ENCODE peak calls at places on chromosomes 1 and 21, in seven cellular contexts. One of them, this sample, is unnamed.

GRCh38 chr1:193794239-193794638 is 607.8 kb upstream of the B3GALT2 start:
- DNase-seq in lower lobe of right lung: no peak
- DNase-seq in body of pancreas: no peak
- DNase-seq in uterus: no peak
- DNase-seq in heart left ventricle: no peak
- DNase-seq in psoas muscle: no peak
- DNase-seq in transverse colon: no peak
- DNase-seq in this sample: no peak

GRCh38 chr21:40386301-40386911 is 460.6 kb downstream of the DSCAM start:
- DNase-seq in body of pancreas: peak; percentile 79
- DNase-seq in uterus: no peak
- DNase-seq in transverse colon: peak; percentile 34
- DNase-seq in psoas muscle: peak; percentile 57
- DNase-seq in heart left ventricle: peak; percentile 33
- DNase-seq in lower lobe of right lung: peak; percentile 67
- DNase-seq in this sample: peak; percentile 18

GRCh38 chr21:42939581-42940413 is 14.4 kb upstream of the ERVH48-1 start:
- DNase-seq in heart left ventricle: peak; percentile 80
- DNase-seq in body of pancreas: peak; percentile 84
- DNase-seq in psoas muscle: peak; percentile 77
- DNase-seq in lower lobe of right lung: no peak
- DNase-seq in uterus: peak; percentile 95
- DNase-seq in transverse colon: peak; percentile 73
- DNase-seq in this sample: peak; percentile 98

GRCh38 chr1:14880456-14881316 is 272.9 kb upstream of the TMEM51 start:
- DNase-seq in heart left ventricle: no peak
- DNase-seq in body of pancreas: peak; percentile 71
- DNase-seq in transverse colon: no peak
- DNase-seq in uterus: no peak
- DNase-seq in psoas muscle: no peak
- DNase-seq in lower lobe of right lung: no peak
- DNase-seq in this sample: peak; percentile 82

GRCh38 chr1:209589440-209589839 is 5.9 kb downstream of the CAMK1G start:
- DNase-seq in transverse colon: no peak
- DNase-seq in heart left ventricle: no peak
- DNase-seq in lower lobe of right lung: no peak
- DNase-seq in uterus: no peak
- DNase-seq in body of pancreas: no peak
- DNase-seq in psoas muscle: no peak
- DNase-seq in this sample: no peak

GRCh38 chr1:180586671-180587155 is 27.9 kb downstream of the OVAAL start:
- DNase-seq in lower lobe of right lung: no peak
- DNase-seq in uterus: no peak
- DNase-seq in transverse colon: no peak
- DNase-seq in psoas muscle: no peak
- DNase-seq in body of pancreas: peak; percentile 89
- DNase-seq in heart left ventricle: no peak
- DNase-seq in this sample: peak; percentile 94

GRCh38 chr1:84412316-84412942 is 14.1 kb downstream of the DNASE2B start:
- DNase-seq in body of pancreas: no peak
- DNase-seq in psoas muscle: no peak
- DNase-seq in uterus: no peak
- DNase-seq in heart left ventricle: no peak
- DNase-seq in transverse colon: no peak
- DNase-seq in lower lobe of right lung: no peak
- DNase-seq in this sample: no peak

GRCh38 chr1:204630460-204630905 is 55.1 kb downstream of the LRRN2 start:
- DNase-seq in uterus: no peak
- DNase-seq in heart left ventricle: no peak
- DNase-seq in psoas muscle: no peak
- DNase-seq in transverse colon: no peak
- DNase-seq in body of pancreas: no peak
- DNase-seq in lower lobe of right lung: no peak
- DNase-seq in this sample: no peak

GRCh38 chr1:186225089-186225488 is 150.0 kb downstream of the TPR start:
- DNase-seq in transverse colon: no peak
- DNase-seq in psoas muscle: no peak
- DNase-seq in uterus: no peak
- DNase-seq in body of pancreas: no peak
- DNase-seq in lower lobe of right lung: no peak
- DNase-seq in heart left ventricle: no peak
- DNase-seq in this sample: no peak

GRCh38 chr1:38803647-38804046 is 55.9 kb downstream of the RRAGC start:
- DNase-seq in heart left ventricle: no peak
- DNase-seq in body of pancreas: no peak
- DNase-seq in lower lobe of right lung: no peak
- DNase-seq in uterus: no peak
- DNase-seq in psoas muscle: no peak
- DNase-seq in transverse colon: no peak
- DNase-seq in this sample: peak; percentile 3

GRCh38 chr1:218400624-218401023 is 55.5 kb downstream of the TGFB2 start:
- DNase-seq in psoas muscle: no peak
- DNase-seq in uterus: no peak
- DNase-seq in transverse colon: no peak
- DNase-seq in heart left ventricle: no peak
- DNase-seq in lower lobe of right lung: no peak
- DNase-seq in body of pancreas: no peak
- DNase-seq in this sample: no peak

GRCh38 chr1:7535016-7535415 is 236.1 kb upstream of the VAMP3 start:
- DNase-seq in lower lobe of right lung: no peak
- DNase-seq in uterus: no peak
- DNase-seq in transverse colon: no peak
- DNase-seq in body of pancreas: no peak
- DNase-seq in heart left ventricle: no peak
- DNase-seq in psoas muscle: peak; percentile 23
- DNase-seq in this sample: no peak

GRCh38 chr1:96416111-96416595 is 305.4 kb upstream of the PTBP2 start:
- DNase-seq in transverse colon: peak; percentile 9
- DNase-seq in uterus: peak; percentile 16
- DNase-seq in heart left ventricle: peak; percentile 17
- DNase-seq in body of pancreas: no peak
- DNase-seq in psoas muscle: peak; percentile 39
- DNase-seq in lower lobe of right lung: no peak
- DNase-seq in this sample: peak; percentile 29

GRCh38 chr1:41738475-41738874 is 180.2 kb downstream of the HIVEP3 start:
- DNase-seq in transverse colon: no peak
- DNase-seq in heart left ventricle: no peak
- DNase-seq in body of pancreas: no peak
- DNase-seq in uterus: no peak
- DNase-seq in lower lobe of right lung: no peak
- DNase-seq in psoas muscle: no peak
- DNase-seq in this sample: no peak

GRCh38 chr1:35535243-35535642 is 22.0 kb downstream of the KIAA0319L start:
- DNase-seq in psoas muscle: no peak
- DNase-seq in uterus: no peak
- DNase-seq in heart left ventricle: no peak
- DNase-seq in body of pancreas: no peak
- DNase-seq in transverse colon: no peak
- DNase-seq in lower lobe of right lung: no peak
- DNase-seq in this sample: no peak

GRCh38 chr1:31795801-31796621 is 19.8 kb downstream of the SPOCD1 start:
- DNase-seq in uterus: no peak
- DNase-seq in heart left ventricle: peak; percentile 38
- DNase-seq in transverse colon: peak; percentile 10
- DNase-seq in psoas muscle: peak; percentile 44
- DNase-seq in lower lobe of right lung: peak; percentile 33
- DNase-seq in body of pancreas: no peak
- DNase-seq in this sample: peak; percentile 29

GRCh38 chr1:173302366-173302765 is 95.2 kb upstream of the TNFSF4 start:
- DNase-seq in transverse colon: no peak
- DNase-seq in heart left ventricle: no peak
- DNase-seq in body of pancreas: no peak
- DNase-seq in psoas muscle: no peak
- DNase-seq in lower lobe of right lung: no peak
- DNase-seq in uterus: no peak
- DNase-seq in this sample: no peak

GRCh38 chr1:65056866-65057265 is 90.5 kb upstream of the JAK1 start:
- DNase-seq in psoas muscle: no peak
- DNase-seq in lower lobe of right lung: no peak
- DNase-seq in uterus: no peak
- DNase-seq in body of pancreas: no peak
- DNase-seq in heart left ventricle: no peak
- DNase-seq in transverse colon: no peak
- DNase-seq in this sample: no peak

GRCh38 chr1:3282186-3282585 is 172.3 kb upstream of the ARHGEF16 start:
- DNase-seq in heart left ventricle: no peak
- DNase-seq in uterus: no peak
- DNase-seq in transverse colon: no peak
- DNase-seq in lower lobe of right lung: no peak
- DNase-seq in psoas muscle: no peak
- DNase-seq in body of pancreas: no peak
- DNase-seq in this sample: no peak

GRCh38 chr1:1876335-1876935 is 14.5 kb downstream of the GNB1 start:
- DNase-seq in transverse colon: no peak
- DNase-seq in psoas muscle: no peak
- DNase-seq in uterus: no peak
- DNase-seq in body of pancreas: no peak
- DNase-seq in heart left ventricle: no peak
- DNase-seq in lower lobe of right lung: no peak
- DNase-seq in this sample: no peak

GRCh38 chr1:248886237-248886895 is 19.7 kb upstream of the PGBD2 start:
- DNase-seq in body of pancreas: no peak
- DNase-seq in uterus: no peak
- DNase-seq in heart left ventricle: no peak
- DNase-seq in lower lobe of right lung: no peak
- DNase-seq in psoas muscle: no peak
- DNase-seq in transverse colon: no peak
- DNase-seq in this sample: no peak

GRCh38 chr1:63915121-63915520 is 141.3 kb downstream of the ROR1 start:
- DNase-seq in psoas muscle: no peak
- DNase-seq in heart left ventricle: no peak
- DNase-seq in body of pancreas: no peak
- DNase-seq in lower lobe of right lung: no peak
- DNase-seq in uterus: no peak
- DNase-seq in transverse colon: no peak
- DNase-seq in this sample: peak; percentile 8

GRCh38 chr1:63914241-63914640 is 140.4 kb downstream of the ROR1 start:
- DNase-seq in transverse colon: no peak
- DNase-seq in uterus: no peak
- DNase-seq in heart left ventricle: no peak
- DNase-seq in body of pancreas: peak; percentile 30
- DNase-seq in lower lobe of right lung: no peak
- DNase-seq in psoas muscle: no peak
- DNase-seq in this sample: peak; percentile 17

GRCh38 chr1:63916485-63917360 is 142.9 kb downstream of the ROR1 start:
- DNase-seq in psoas muscle: no peak
- DNase-seq in transverse colon: no peak
- DNase-seq in body of pancreas: peak; percentile 78
- DNase-seq in uterus: no peak
- DNase-seq in heart left ventricle: no peak
- DNase-seq in lower lobe of right lung: no peak
- DNase-seq in this sample: no peak

GRCh38 chr1:63913533-63913932 is 139.7 kb downstream of the ROR1 start:
- DNase-seq in transverse colon: no peak
- DNase-seq in body of pancreas: no peak
- DNase-seq in lower lobe of right lung: no peak
- DNase-seq in psoas muscle: no peak
- DNase-seq in heart left ventricle: no peak
- DNase-seq in uterus: no peak
- DNase-seq in this sample: no peak

DNA sequence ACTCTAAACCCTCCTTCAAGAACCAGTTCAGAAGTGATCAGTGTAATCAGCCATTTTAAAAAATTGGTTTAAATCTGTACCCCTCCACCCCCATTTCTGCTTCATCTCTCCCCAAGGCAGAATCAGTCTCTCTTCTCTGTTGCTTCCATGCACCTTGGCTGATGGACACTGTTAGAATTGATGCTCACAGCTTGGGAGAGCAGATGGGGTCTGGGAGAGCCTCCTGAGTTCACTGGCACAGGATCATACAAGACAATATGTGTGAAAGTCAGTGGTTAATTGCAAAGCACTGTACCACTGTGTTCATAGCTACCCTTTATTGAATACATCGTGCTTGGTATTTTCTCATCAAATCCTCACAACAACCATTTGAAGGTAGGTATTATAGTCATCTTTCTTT is 140.9 kb downstream of the ROR1 start:
- DNase-seq in transverse colon: no peak
- DNase-seq in uterus: no peak
- DNase-seq in heart left ventricle: no peak
- DNase-seq in lower lobe of right lung: no peak
- DNase-seq in body of pancreas: no peak
- DNase-seq in psoas muscle: no peak
- DNase-seq in this sample: no peak
- H3K4me3 ChIP-seq in transverse colon: no peak overlapping the region
- H3K4me3 ChIP-seq in uterus: no peak overlapping the region
- H3K4me3 ChIP-seq in heart left ventricle: no peak overlapping the region
- H3K4me3 ChIP-seq in lower lobe of right lung: no peak overlapping the region
- H3K4me3 ChIP-seq in body of pancreas: no peak overlapping the region
- H3K4me3 ChIP-seq in psoas muscle: no peak overlapping the region
- H3K4me3 ChIP-seq in this sample: no peak overlapping the region

DNA sequence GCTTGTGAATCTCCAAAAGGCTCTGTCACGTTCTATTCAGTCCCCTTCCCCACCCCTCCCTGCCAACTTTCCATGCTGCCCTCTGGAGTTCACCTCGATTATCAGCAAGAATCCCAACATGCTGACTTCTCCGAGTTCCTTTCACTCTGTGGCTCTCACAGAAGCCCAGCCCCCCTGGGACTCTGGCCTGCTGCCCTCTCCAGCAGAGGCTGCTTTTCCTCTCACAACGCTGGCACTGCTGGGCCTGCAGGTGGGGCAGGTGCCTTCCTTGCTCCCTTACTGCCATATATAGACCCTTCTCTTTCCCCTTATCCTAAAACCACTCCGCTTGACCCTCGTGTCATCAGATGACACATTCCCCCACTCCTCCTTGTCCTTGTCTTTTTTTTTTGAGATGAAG is 10.2 kb upstream of the RNF186 start:
- DNase-seq in body of pancreas: peak; percentile 94
- DNase-seq in psoas muscle: no peak
- DNase-seq in uterus: no peak
- DNase-seq in heart left ventricle: no peak
- DNase-seq in lower lobe of right lung: no peak
- DNase-seq in transverse colon: no peak
- DNase-seq in this sample: no peak
- TF ChIP-seq CTCF in body of pancreas: peak; percentile 11
- TF ChIP-seq CTCF in psoas muscle: no peak
- TF ChIP-seq CTCF in uterus: no peak
- TF ChIP-seq CTCF in heart left ventricle: no peak
- TF ChIP-seq CTCF in lower lobe of right lung: no peak
- TF ChIP-seq CTCF in transverse colon: no peak
- TF ChIP-seq CTCF in this sample: no peak

DNA sequence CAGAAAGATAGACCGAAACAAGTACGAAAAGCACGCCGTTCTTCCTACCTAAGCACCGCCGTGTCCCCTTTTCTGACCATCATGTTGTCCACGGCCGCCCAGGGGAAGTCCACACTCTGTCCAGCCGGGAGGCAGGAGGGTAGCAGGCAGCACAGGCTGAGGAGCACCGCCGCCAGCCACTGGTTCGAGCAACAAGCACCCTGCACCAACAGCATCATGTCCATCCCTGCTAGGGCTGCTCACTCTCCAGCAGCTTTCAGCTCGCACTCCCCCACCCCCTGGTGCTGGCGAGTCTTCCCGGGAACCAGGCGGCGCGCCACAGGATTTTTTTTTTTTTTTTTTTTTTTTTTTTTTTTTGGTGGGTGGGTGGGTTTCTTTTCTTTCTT is at the start of gene NEGR1:
- DNase-seq in heart left ventricle: peak; percentile 22
- DNase-seq in lower lobe of right lung: peak; percentile 60
- DNase-seq in psoas muscle: peak; percentile 78
- DNase-seq in uterus: peak; percentile 49
- DNase-seq in transverse colon: peak; percentile 35
- DNase-seq in body of pancreas: peak; percentile 41
- DNase-seq in this sample: peak; percentile 4
- H3K4me3 ChIP-seq in heart left ventricle: peak within 1 kb of the TSS; percentile 80
- H3K4me3 ChIP-seq in lower lobe of right lung: peak within 1 kb of the TSS; percentile 75
- H3K4me3 ChIP-seq in psoas muscle: peak within 1 kb of the TSS; percentile 81
- H3K4me3 ChIP-seq in uterus: peak within 1 kb of the TSS; percentile 65
- H3K4me3 ChIP-seq in transverse colon: peak within 1 kb of the TSS; percentile 60
- H3K4me3 ChIP-seq in body of pancreas: peak within 1 kb of the TSS; percentile 47
- H3K4me3 ChIP-seq in this sample: peak within 1 kb of the TSS; percentile 76

GRCh38 chr21:26732442-26733221 is 112.6 kb downstream of the ADAMTS1 start:
- DNase-seq in body of pancreas: peak; percentile 71
- DNase-seq in heart left ventricle: peak; percentile 17
- DNase-seq in psoas muscle: peak; percentile 58
- DNase-seq in lower lobe of right lung: peak; percentile 49
- DNase-seq in uterus: peak; percentile 40
- DNase-seq in transverse colon: peak; percentile 21
- DNase-seq in this sample: peak; percentile 38
- TF ChIP-seq CTCF in body of pancreas: peak; percentile 64
- TF ChIP-seq CTCF in heart left ventricle: peak; percentile 45
- TF ChIP-seq CTCF in psoas muscle: peak; percentile 51
- TF ChIP-seq CTCF in lower lobe of right lung: peak; percentile 63
- TF ChIP-seq CTCF in uterus: peak; percentile 55
- TF ChIP-seq CTCF in transverse colon: peak; percentile 44
- TF ChIP-seq CTCF in this sample: peak; percentile 81

This sample was measured in bronchial epithelial cell.